ENCODE peak calls at places on chromosomes 5 and 9, in seven cellular contexts. Q, G, L, D, B, I and M are unnamed samples.

GRCh38 chr5:31396611-31397295 is 135.1 kb downstream of the DROSHA start:
- DNase-seq in Q (no peak), I (no peak), B (no peak), D (no peak), G (no peak), L (no peak), M (no peak)

GRCh38 chr9:221989-222776 is 7.5 kb downstream of the DOCK8 start:
- DNase-seq in I (no peak), G (no peak), B (no peak), L (no peak), Q (no peak), D (no peak), M (no peak)

GRCh38 chr9:136090768-136091581 is 4.1 kb downstream of the NACC2 start:
- DNase-seq in G (no peak), B (no peak), Q (no peak), D (no peak), I (no peak), L (no peak), M (no peak)

GRCh38 chr9:113654605-113655193 is 191.2 kb downstream of the RGS3 start:
- DNase-seq in G (no peak), D (peak; percentile 60), B (peak; percentile 50), L (no peak), I (no peak), Q (no peak), M (no peak)

GRCh38 chr9:86082870-86083269 is 16.5 kb downstream of the GOLM1 start:
- DNase-seq in Q (no peak), B (no peak), L (no peak), D (no peak), I (no peak), G (no peak), M (no peak)

GRCh38 chr5:122415481-122416120 is 103.6 kb downstream of the SNCAIP start:
- DNase-seq in I (peak; percentile 35), Q (no peak), D (peak; percentile 25), B (peak; percentile 70), L (no peak), G (peak; percentile 59), M (no peak)

GRCh38 chr5:17069995-17070405 is 133.9 kb upstream of the MYO10 start:
- DNase-seq in L (no peak), Q (no peak), D (no peak), B (peak; percentile 26), I (no peak), G (no peak), M (no peak)

GRCh38 chr9:18893051-18893450 is 140.0 kb downstream of the SAXO1 start:
- DNase-seq in Q (no peak), G (no peak), D (no peak), B (no peak), L (no peak), I (no peak), M (no peak)

GRCh38 chr5:79875230-79875629 is 115.8 kb downstream of the MTX3 start:
- DNase-seq in I (no peak), L (no peak), B (peak; percentile 45), G (no peak), Q (no peak), D (no peak), M (no peak)

GRCh38 chr9:124869986-124870560 is 8.1 kb downstream of the ARPC5L start:
- DNase-seq in L (peak; percentile 93), Q (no peak), D (no peak), G (no peak), B (peak; percentile 50), I (no peak), M (no peak)